ENCODE peak calls at places on chromosomes 12 and 14, in five cellular contexts. One of them, this sample, is unnamed.
A peak's percentile ranks its signal among the peaks of the same experiment; 100 is the strongest.

GRCh38 chr14:46580941-46581671 is 70.5 kb downstream of the RPL10L start:
- DNase-seq in K562: peak; percentile 3
- DNase-seq in HCT116: peak; percentile 31
- DNase-seq in endothelial cell of umbilical vein: peak; percentile 63
- DNase-seq in breast epithelium: no peak
- DNase-seq in this sample: no peak

GRCh38 chr12:1435456-1435855 is 158.9 kb downstream of the FBXL14 start:
- DNase-seq in K562: no peak
- DNase-seq in breast epithelium: no peak
- DNase-seq in endothelial cell of umbilical vein: peak; percentile 40
- DNase-seq in HCT116: no peak
- DNase-seq in this sample: no peak

GRCh38 chr12:105492591-105492990 is 162.1 kb downstream of the C12orf75 start:
- DNase-seq in K562: no peak
- DNase-seq in HCT116: no peak
- DNase-seq in endothelial cell of umbilical vein: no peak
- DNase-seq in breast epithelium: no peak
- DNase-seq in this sample: no peak

GRCh38 chr12:52838871-52839446 is 4.8 kb upstream of the KRT79 start:
- DNase-seq in breast epithelium: no peak
- DNase-seq in HCT116: no peak
- DNase-seq in endothelial cell of umbilical vein: no peak
- DNase-seq in K562: no peak
- DNase-seq in this sample: no peak

GRCh38 chr12:5499566-5500325 is 67.8 kb downstream of the NTF3 start:
- DNase-seq in HCT116: no peak
- DNase-seq in endothelial cell of umbilical vein: no peak
- DNase-seq in K562: no peak
- DNase-seq in breast epithelium: no peak
- DNase-seq in this sample: no peak

GRCh38 chr14:68775614-68776126 is 17.2 kb downstream of the ZFP36L1 start:
- DNase-seq in HCT116: no peak
- DNase-seq in K562: no peak
- DNase-seq in breast epithelium: no peak
- DNase-seq in endothelial cell of umbilical vein: no peak
- DNase-seq in this sample: no peak

GRCh38 chr12:79911889-79912656 is 22.8 kb downstream of the PPP1R12A start:
- DNase-seq in K562: no peak
- DNase-seq in HCT116: no peak
- DNase-seq in endothelial cell of umbilical vein: no peak
- DNase-seq in breast epithelium: no peak
- DNase-seq in this sample: no peak

GRCh38 chr12:85568395-85569103 is 267.7 kb downstream of the RASSF9 start:
- DNase-seq in endothelial cell of umbilical vein: no peak
- DNase-seq in K562: no peak
- DNase-seq in breast epithelium: peak; percentile 27
- DNase-seq in HCT116: no peak
- DNase-seq in this sample: no peak

GRCh38 chr12:43132291-43132690 is 419.7 kb downstream of the ADAMTS20 start:
- DNase-seq in K562: no peak
- DNase-seq in HCT116: no peak
- DNase-seq in breast epithelium: no peak
- DNase-seq in endothelial cell of umbilical vein: peak; percentile 53
- DNase-seq in this sample: no peak

GRCh38 chr12:124837958-124838803 is 25.5 kb downstream of the SCARB1 start:
- DNase-seq in endothelial cell of umbilical vein: peak; percentile 90
- DNase-seq in breast epithelium: peak; percentile 90
- DNase-seq in K562: no peak
- DNase-seq in HCT116: peak; percentile 94
- DNase-seq in this sample: peak; percentile 87

GRCh38 chr14:86402547-86402946 is 872.6 kb downstream of the FLRT2 start:
- DNase-seq in HCT116: no peak
- DNase-seq in K562: no peak
- DNase-seq in breast epithelium: no peak
- DNase-seq in endothelial cell of umbilical vein: no peak
- DNase-seq in this sample: no peak

GRCh38 chr12:113136128-113136989 is 798 bp upstream of the RASAL1 start:
- DNase-seq in K562: peak; percentile 61
- DNase-seq in HCT116: peak; percentile 22
- DNase-seq in breast epithelium: no peak
- DNase-seq in endothelial cell of umbilical vein: no peak
- DNase-seq in this sample: no peak

GRCh38 chr12:130775953-130776856 is 60.1 kb upstream of the RIMBP2 start:
- DNase-seq in endothelial cell of umbilical vein: peak; percentile 75
- DNase-seq in breast epithelium: peak; percentile 20
- DNase-seq in HCT116: peak; percentile 26
- DNase-seq in K562: no peak
- DNase-seq in this sample: no peak

GRCh38 chr12:45050331-45050750 is 558 bp downstream of the DBX2 start:
- DNase-seq in HCT116: no peak
- DNase-seq in endothelial cell of umbilical vein: no peak
- DNase-seq in K562: no peak
- DNase-seq in breast epithelium: no peak
- DNase-seq in this sample: no peak

GRCh38 chr12:123905319-123905925 is 67.2 kb downstream of the CCDC92 start:
- DNase-seq in breast epithelium: peak; percentile 38
- DNase-seq in HCT116: peak; percentile 51
- DNase-seq in K562: peak; percentile 75
- DNase-seq in endothelial cell of umbilical vein: peak; percentile 73
- DNase-seq in this sample: no peak

GRCh38 chr14:70908918-70909641 is 1.8 kb downstream of the PCNX1 start:
- DNase-seq in endothelial cell of umbilical vein: no peak
- DNase-seq in breast epithelium: no peak
- DNase-seq in HCT116: no peak
- DNase-seq in K562: no peak
- DNase-seq in this sample: no peak

GRCh38 chr14:100709252-100709955 is 17.3 kb upstream of the DLK1 start:
- DNase-seq in breast epithelium: peak; percentile 22
- DNase-seq in HCT116: no peak
- DNase-seq in K562: no peak
- DNase-seq in endothelial cell of umbilical vein: peak; percentile 24
- DNase-seq in this sample: no peak

GRCh38 chr12:69872804-69873203 is 47.8 kb downstream of the MYRFL start:
- DNase-seq in breast epithelium: no peak
- DNase-seq in HCT116: no peak
- DNase-seq in endothelial cell of umbilical vein: peak; percentile 6
- DNase-seq in K562: no peak
- DNase-seq in this sample: no peak

GRCh38 chr12:88388566-88389269 is 191.6 kb downstream of the KITLG start:
- DNase-seq in endothelial cell of umbilical vein: no peak
- DNase-seq in HCT116: no peak
- DNase-seq in breast epithelium: no peak
- DNase-seq in K562: no peak
- DNase-seq in this sample: no peak

GRCh38 chr12:49364989-49365388 is 2.3 kb upstream of the SPATS2 start:
- DNase-seq in endothelial cell of umbilical vein: peak; percentile 72
- DNase-seq in HCT116: no peak
- DNase-seq in K562: no peak
- DNase-seq in breast epithelium: no peak
- DNase-seq in this sample: no peak

GRCh38 chr12:10042167-10042566 is 11.7 kb downstream of the CLEC9A start:
- DNase-seq in HCT116: no peak
- DNase-seq in breast epithelium: no peak
- DNase-seq in endothelial cell of umbilical vein: peak; percentile 65
- DNase-seq in K562: no peak
- DNase-seq in this sample: no peak

GRCh38 chr14:98576463-98576862 is 695.5 kb downstream of the BCL11B start:
- DNase-seq in endothelial cell of umbilical vein: no peak
- DNase-seq in breast epithelium: no peak
- DNase-seq in HCT116: no peak
- DNase-seq in K562: no peak
- DNase-seq in this sample: no peak

GRCh38 chr12:112162261-112162790 is 37.0 kb downstream of the TRAFD1 start:
- DNase-seq in HCT116: no peak
- DNase-seq in endothelial cell of umbilical vein: no peak
- DNase-seq in K562: no peak
- DNase-seq in breast epithelium: no peak
- DNase-seq in this sample: no peak

GRCh38 chr14:91138511-91139359 is 24.9 kb downstream of the DGLUCY start:
- DNase-seq in HCT116: no peak
- DNase-seq in K562: peak; percentile 40
- DNase-seq in breast epithelium: no peak
- DNase-seq in endothelial cell of umbilical vein: peak; percentile 82
- DNase-seq in this sample: no peak

GRCh38 chr12:24152270-24152669 is 202.8 kb upstream of the SOX5 start:
- DNase-seq in HCT116: no peak
- DNase-seq in breast epithelium: no peak
- DNase-seq in endothelial cell of umbilical vein: no peak
- DNase-seq in K562: no peak
- DNase-seq in this sample: no peak

GRCh38 chr14:68574906-68575305 is 218.0 kb downstream of the ZFP36L1 start:
- DNase-seq in K562: no peak
- DNase-seq in HCT116: no peak
- DNase-seq in endothelial cell of umbilical vein: no peak
- DNase-seq in breast epithelium: no peak
- DNase-seq in this sample: no peak

GRCh38 chr12:66978802-66979201 is 290.4 kb upstream of the CAND1 start:
- DNase-seq in K562: no peak
- DNase-seq in endothelial cell of umbilical vein: no peak
- DNase-seq in HCT116: no peak
- DNase-seq in breast epithelium: no peak
- DNase-seq in this sample: no peak

GRCh38 chr14:53767566-53767965 is 189.1 kb downstream of the BMP4 start:
- DNase-seq in endothelial cell of umbilical vein: no peak
- DNase-seq in HCT116: no peak
- DNase-seq in breast epithelium: no peak
- DNase-seq in K562: no peak
- DNase-seq in this sample: no peak

GRCh38 chr12:67426067-67426466 is 156.9 kb downstream of the CAND1 start:
- DNase-seq in breast epithelium: no peak
- DNase-seq in K562: no peak
- DNase-seq in endothelial cell of umbilical vein: no peak
- DNase-seq in HCT116: no peak
- DNase-seq in this sample: no peak

GRCh38 chr12:29163146-29163545 is 14.1 kb downstream of the FAR2 start:
- DNase-seq in endothelial cell of umbilical vein: no peak
- DNase-seq in HCT116: no peak
- DNase-seq in K562: no peak
- DNase-seq in breast epithelium: no peak
- DNase-seq in this sample: no peak

GRCh38 chr12:29160230-29160629 is 11.2 kb downstream of the FAR2 start:
- DNase-seq in HCT116: no peak
- DNase-seq in breast epithelium: no peak
- DNase-seq in endothelial cell of umbilical vein: no peak
- DNase-seq in K562: no peak
- DNase-seq in this sample: no peak

GRCh38 chr12:29167410-29167809 is 18.3 kb downstream of the FAR2 start:
- DNase-seq in endothelial cell of umbilical vein: no peak
- DNase-seq in HCT116: no peak
- DNase-seq in K562: no peak
- DNase-seq in breast epithelium: no peak
- DNase-seq in this sample: no peak

GRCh38 chr12:29168000-29168399 is 18.9 kb downstream of the FAR2 start:
- DNase-seq in K562: no peak
- DNase-seq in endothelial cell of umbilical vein: no peak
- DNase-seq in breast epithelium: no peak
- DNase-seq in HCT116: no peak
- DNase-seq in this sample: no peak

GRCh38 chr12:29164477-29165163 is 15.5 kb downstream of the FAR2 start:
- DNase-seq in endothelial cell of umbilical vein: peak; percentile 85
- DNase-seq in HCT116: no peak
- DNase-seq in breast epithelium: no peak
- DNase-seq in K562: no peak
- DNase-seq in this sample: no peak
- TF ChIP-seq POLR2AphosphoS5 in endothelial cell of umbilical vein: no peak
- TF ChIP-seq POLR2AphosphoS5 in HCT116: no peak
- TF ChIP-seq POLR2AphosphoS5 in breast epithelium: no peak
- TF ChIP-seq POLR2AphosphoS5 in K562: no peak
- TF ChIP-seq POLR2AphosphoS5 in this sample: no peak

DNA sequence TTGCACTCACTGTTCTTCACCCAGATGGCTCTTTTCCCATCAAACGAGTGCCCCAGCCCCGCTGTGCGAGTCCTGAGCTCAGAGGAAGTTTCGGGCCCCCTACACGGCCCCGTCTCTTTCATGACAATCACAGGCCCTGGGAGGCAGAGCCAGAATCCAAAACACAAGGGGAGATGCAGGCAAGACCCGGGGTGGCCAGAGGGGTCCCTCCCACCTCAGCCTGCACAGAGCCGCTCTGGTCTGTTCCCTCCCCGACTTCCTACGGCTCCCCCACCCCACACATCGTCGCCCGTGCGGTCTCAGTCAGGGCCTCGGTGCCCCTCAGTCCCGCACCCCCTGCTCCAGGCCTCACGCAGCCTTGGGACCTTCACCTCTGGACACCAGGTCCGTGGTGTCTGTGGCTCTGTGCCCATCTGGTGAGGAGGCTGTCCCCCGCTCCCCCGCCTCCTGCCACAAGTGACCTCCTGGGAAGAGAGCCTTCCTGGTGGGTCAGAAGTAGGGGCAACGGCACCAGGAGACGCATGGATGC is 8.9 kb downstream of the GPR132 start:
- DNase-seq in HCT116: no peak
- DNase-seq in endothelial cell of umbilical vein: no peak
- DNase-seq in breast epithelium: no peak
- DNase-seq in K562: no peak
- DNase-seq in this sample: no peak
- TF ChIP-seq POLR2A in HCT116: no peak
- TF ChIP-seq POLR2A in endothelial cell of umbilical vein: no peak
- TF ChIP-seq POLR2A in breast epithelium: no peak
- TF ChIP-seq POLR2A in K562: no peak
- TF ChIP-seq POLR2A in this sample: no peak

DNA sequence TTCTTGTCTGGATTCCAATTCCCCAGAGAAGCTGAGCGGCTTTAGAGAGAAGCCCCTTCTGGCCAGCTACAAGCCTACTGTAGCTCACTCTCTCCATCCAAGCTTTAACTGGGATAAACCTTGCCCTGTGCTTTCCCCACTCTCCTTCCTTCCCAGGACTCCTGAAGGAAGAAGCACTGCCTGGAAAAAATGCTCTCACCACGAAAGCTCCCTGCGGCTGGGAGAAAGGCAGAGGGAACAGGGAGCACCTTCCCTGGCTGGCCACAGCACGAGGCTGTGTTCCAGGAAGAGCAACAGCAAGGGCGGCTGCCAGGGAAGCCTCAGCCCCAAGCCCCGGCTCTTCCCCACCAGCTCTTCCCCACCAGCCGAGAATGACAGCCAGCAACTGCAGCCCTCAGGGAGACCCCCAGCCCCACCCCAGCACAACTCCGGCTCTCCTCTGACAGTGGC is 40.8 kb upstream of the PNMA1 start:
- DNase-seq in breast epithelium: peak; percentile 67
- DNase-seq in K562: no peak
- DNase-seq in HCT116: no peak
- DNase-seq in endothelial cell of umbilical vein: peak; percentile 63
- DNase-seq in this sample: peak; percentile 62
- H3K4me3 ChIP-seq in breast epithelium: no peak overlapping the region
- H3K4me3 ChIP-seq in K562: peak overlapping the region; percentile 33
- H3K4me3 ChIP-seq in HCT116: no peak overlapping the region
- H3K4me3 ChIP-seq in endothelial cell of umbilical vein: no peak overlapping the region
- H3K4me3 ChIP-seq in this sample: no peak overlapping the region

DNA sequence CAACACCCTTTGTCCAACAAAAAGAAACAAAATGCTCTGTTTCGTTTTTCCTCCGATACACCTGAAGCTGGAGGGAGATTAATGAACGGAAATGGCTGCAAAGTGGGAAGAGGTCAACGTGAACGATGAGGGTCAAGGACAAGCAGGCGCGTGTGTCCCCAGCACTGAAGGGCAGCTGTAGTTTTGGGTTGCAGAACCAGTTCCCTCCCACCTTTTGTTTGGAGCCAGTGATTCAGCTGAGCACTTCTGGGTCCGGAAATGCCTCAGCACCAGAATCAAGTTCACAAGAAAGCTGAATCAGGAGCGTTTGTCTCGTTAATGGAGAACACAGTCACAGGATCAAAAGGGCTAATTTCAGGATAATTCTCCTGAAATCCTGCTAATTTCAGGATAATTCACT is 51.1 kb upstream of the PWP1 start:
- DNase-seq in K562: no peak
- DNase-seq in endothelial cell of umbilical vein: no peak
- DNase-seq in HCT116: no peak
- DNase-seq in breast epithelium: no peak
- DNase-seq in this sample: no peak
- TF ChIP-seq POLR2AphosphoS5 in K562: no peak
- TF ChIP-seq POLR2AphosphoS5 in endothelial cell of umbilical vein: no peak
- TF ChIP-seq POLR2AphosphoS5 in HCT116: no peak
- TF ChIP-seq POLR2AphosphoS5 in breast epithelium: no peak
- TF ChIP-seq POLR2AphosphoS5 in this sample: no peak